ENCODE peak calls at places on chromosomes 12 and 14, in seven cellular contexts. Q is stomach, G is ovary, D is IMR-90, F is A549, I is Peyer's patch, A is breast epithelium. X is an unnamed sample. For H3K4me1, the result is how much of the 10 kb centered on the place peaks cover.

GRCh38 chr12:112317481-112317880 is 64.8 kb downstream of the HECTD4 start:
- DNase-seq in Q (no peak), G (no peak), D (no peak), F (no peak), I (no peak), A (no peak), X (no peak)

GRCh38 chr14:49505026-49505766 is 81.0 kb downstream of the RPS29 start:
- DNase-seq in Q (no peak), G (no peak), D (peak), F (no peak), I (no peak), A (no peak), X (no peak)

GRCh38 chr12:11941601-11942360 is 129.0 kb upstream of the BCL2L14 start:
- DNase-seq in Q (peak), G (no peak), D (peak), F (no peak), I (no peak), A (no peak), X (no peak)

GRCh38 chr12:49776413-49776812 is 35.1 kb downstream of the TMBIM6 start:
- DNase-seq in Q (peak), G (peak), D (peak), F (peak), I (peak), A (peak), X (no peak)

GRCh38 chr12:23204933-23205778 is 580.2 kb downstream of the ETNK1 start:
- DNase-seq in Q (no peak), G (peak), D (peak), F (peak), I (peak), A (no peak), X (no peak)

GRCh38 chr12:47094804-47095203 is 15.0 kb upstream of the AMIGO2 start:
- DNase-seq in Q (no peak), G (no peak), D (no peak), F (no peak), I (no peak), A (no peak), X (no peak)

GRCh38 chr12:94240171-94240570 is 91.8 kb downstream of the PLXNC1 start:
- DNase-seq in Q (no peak), G (no peak), D (no peak), F (no peak), I (peak), A (no peak), X (no peak)

GRCh38 chr12:89880695-89881350 is 172.2 kb upstream of the ATP2B1 start:
- DNase-seq in Q (no peak), G (no peak), D (no peak), F (no peak), I (peak), A (no peak), X (peak)

GRCh38 chr12:13288501-13288900 is 92.0 kb downstream of the EMP1 start:
- DNase-seq in Q (no peak), G (no peak), D (peak), F (no peak), I (no peak), A (no peak), X (no peak)

GRCh38 chr12:100995771-100996170 is 201.2 kb downstream of the ANO4 start:
- DNase-seq in Q (no peak), G (no peak), D (no peak), F (no peak), I (no peak), A (no peak), X (no peak)

GRCh38 chr14:45082420-45082819 is 1.5 kb upstream of the PRPF39 start:
- DNase-seq in Q (no peak), G (no peak), D (no peak), F (no peak), I (no peak), A (no peak), X (no peak)

GRCh38 chr14:68787235-68787727 is 5.6 kb downstream of the ZFP36L1 start:
- DNase-seq in Q (peak), G (peak), D (no peak), F (no peak), I (peak), A (peak), X (no peak)

GRCh38 chr12:117580718-117581062 is 219.3 kb upstream of the NOS1 start:
- DNase-seq in Q (no peak), G (no peak), D (no peak), F (peak), I (peak), A (no peak), X (no peak)

GRCh38 chr12:51442324-51442723 is 17.7 kb downstream of the SLC4A8 start:
- DNase-seq in Q (no peak), G (no peak), D (peak), F (no peak), I (no peak), A (no peak), X (no peak)

GRCh38 chr14:98826618-98827017 is 445.4 kb downstream of the BCL11B start:
- DNase-seq in Q (peak), G (no peak), D (no peak), F (no peak), I (no peak), A (peak), X (no peak)

GRCh38 chr14:52380294-52380693 is 66.2 kb downstream of the PTGER2 start:
- DNase-seq in Q (no peak), G (no peak), D (peak), F (peak), I (no peak), A (no peak), X (no peak)

GRCh38 chr12:89307665-89308253 is 44.5 kb downstream of the DUSP6 start:
- DNase-seq in Q (no peak), G (no peak), D (no peak), F (no peak), I (no peak), A (no peak), X (no peak)

GRCh38 chr12:96108321-96108720 is 72.9 kb upstream of the LTA4H start:
- DNase-seq in Q (no peak), G (peak), D (no peak), F (no peak), I (peak), A (no peak), X (no peak)

GRCh38 chr14:20415723-20416622 is 2.7 kb upstream of the TEP1 start:
- DNase-seq in Q (no peak), G (peak), D (peak), F (peak), I (peak), A (no peak), X (no peak)

GRCh38 chr12:75568387-75568786 is 57.0 kb upstream of the KRR1 start:
- DNase-seq in Q (no peak), G (no peak), D (peak), F (no peak), I (no peak), A (no peak), X (no peak)

GRCh38 chr12:38664661-38665269 is 240.6 kb downstream of the CPNE8 start:
- DNase-seq in Q (no peak), G (no peak), D (no peak), F (no peak), I (no peak), A (no peak), X (no peak)

GRCh38 chr12:67671419-67671818 is 22.9 kb downstream of the DYRK2 start:
- DNase-seq in Q (no peak), G (no peak), D (peak), F (no peak), I (no peak), A (no peak), X (no peak)

GRCh38 chr12:128513831-128514230 is 246.9 kb downstream of the TMEM132C start:
- DNase-seq in Q (no peak), G (no peak), D (no peak), F (no peak), I (no peak), A (no peak), X (no peak)

GRCh38 chr12:32881107-32881506 is 15.5 kb downstream of the PKP2 start:
- DNase-seq in Q (no peak), G (no peak), D (no peak), F (no peak), I (no peak), A (no peak), X (no peak)
- H3K4me1 ChIP-seq in Q (under half), G (under half), D (under half), F (under half), I (under half), A (under half), X (under half)

GRCh38 chr12:69239286-69239921 is at the start of gene CPSF6:
- DNase-seq in Q (peak), G (peak), D (peak), F (peak), I (peak), A (peak), X (peak)
- TF ChIP-seq POLR2A in Q (peak), G (peak), D (peak), F (peak), I (peak), A (peak), X (peak)

GRCh38 chr12:52980773-52981423 is 25.4 kb upstream of the EIF4B start:
- DNase-seq in Q (peak), G (peak), D (peak), F (peak), I (peak), A (peak), X (peak)
- H3K4me3 ChIP-seq in Q (no peak), G (no peak), D (no peak), F (no peak), I (no peak), A (no peak), X (no peak)

GRCh38 chr12:131896811-131897270 is 2.4 kb downstream of the ULK1 start:
- DNase-seq in Q (no peak), G (no peak), D (no peak), F (no peak), I (no peak), A (no peak), X (no peak)

GRCh38 chr12:131897276-131897675 is 2.9 kb downstream of the ULK1 start:
- DNase-seq in Q (no peak), G (peak), D (no peak), F (no peak), I (no peak), A (peak), X (no peak)

GRCh38 chr12:131895640-131896079 is 1.2 kb downstream of the ULK1 start:
- DNase-seq in Q (no peak), G (no peak), D (no peak), F (no peak), I (no peak), A (no peak), X (no peak)

GRCh38 chr12:131894981-131895639 is 688 bp downstream of the ULK1 start:
- DNase-seq in Q (peak), G (peak), D (no peak), F (no peak), I (no peak), A (no peak), X (no peak)

GRCh38 chr12:131896080-131896810 is 1.8 kb downstream of the ULK1 start:
- DNase-seq in Q (peak), G (peak), D (peak), F (peak), I (peak), A (peak), X (peak)
- H3K4me1 ChIP-seq in Q (under half), G (under half), D (under half), F (under half), I (under half), A (under half), X (half or more)

DNA sequence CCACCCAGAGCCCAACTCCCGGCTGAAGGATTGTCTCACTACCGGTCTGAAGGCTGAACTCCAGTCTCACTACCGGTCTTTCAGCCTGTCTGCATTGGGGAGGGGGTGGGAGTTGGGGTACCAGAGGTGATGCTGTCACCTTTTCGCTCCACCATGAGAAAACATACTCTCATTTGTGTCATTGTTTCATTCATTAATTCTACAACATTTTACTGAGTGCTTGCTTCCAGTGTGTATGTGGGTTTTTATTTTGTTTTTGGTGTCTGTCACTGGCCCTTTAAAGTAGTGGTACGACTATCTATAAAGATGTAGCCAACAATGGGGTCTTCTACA is 524 bp upstream of the CDK4 start:
- DNase-seq in Q (no peak), G (no peak), D (no peak), F (no peak), I (no peak), A (no peak), X (no peak)
- TF ChIP-seq POLR2A in Q (no peak), G (no peak), D (no peak), F (no peak), I (no peak), A (no peak), X (no peak)